ENCODE peak calls at places on chromosomes 6 and 20, in six cellular contexts. One of them, this sample, is unnamed.

GRCh38 chr20:48040051-48040450 is 254.8 kb upstream of the SULF2 start:
- DNase-seq in Peyer's patch: no peak
- DNase-seq in spleen: no peak
- DNase-seq in A549: no peak
- DNase-seq in H54: no peak
- DNase-seq in lower leg skin: no peak
- DNase-seq in this sample: no peak

GRCh38 chr6:136846046-136846445 is 23.7 kb downstream of the PEX7 start:
- DNase-seq in Peyer's patch: no peak
- DNase-seq in H54: no peak
- DNase-seq in A549: peak
- DNase-seq in lower leg skin: no peak
- DNase-seq in spleen: no peak
- DNase-seq in this sample: no peak

GRCh38 chr6:76697585-76697984 is 625.1 kb upstream of the IMPG1 start:
- DNase-seq in lower leg skin: no peak
- DNase-seq in spleen: no peak
- DNase-seq in H54: no peak
- DNase-seq in Peyer's patch: no peak
- DNase-seq in A549: no peak
- DNase-seq in this sample: no peak

GRCh38 chr20:2807019-2807418 is 6.6 kb upstream of the CPXM1 start:
- DNase-seq in H54: no peak
- DNase-seq in spleen: no peak
- DNase-seq in A549: no peak
- DNase-seq in lower leg skin: peak
- DNase-seq in Peyer's patch: no peak
- DNase-seq in this sample: no peak

GRCh38 chr6:127484207-127484858 is 25.1 kb upstream of the KIAA0408 start:
- DNase-seq in Peyer's patch: no peak
- DNase-seq in spleen: no peak
- DNase-seq in lower leg skin: no peak
- DNase-seq in A549: peak
- DNase-seq in H54: no peak
- DNase-seq in this sample: no peak

GRCh38 chr20:258963-259362 is 1.4 kb downstream of the DEFB132 start:
- DNase-seq in lower leg skin: no peak
- DNase-seq in A549: peak
- DNase-seq in Peyer's patch: peak
- DNase-seq in H54: no peak
- DNase-seq in spleen: no peak
- DNase-seq in this sample: no peak

GRCh38 chr20:34512266-34512954 is 3.8 kb upstream of the DYNLRB1 start:
- DNase-seq in spleen: no peak
- DNase-seq in A549: no peak
- DNase-seq in lower leg skin: no peak
- DNase-seq in H54: no peak
- DNase-seq in Peyer's patch: no peak
- DNase-seq in this sample: no peak

GRCh38 chr20:11112837-11113236 is 439.0 kb upstream of the JAG1 start:
- DNase-seq in H54: no peak
- DNase-seq in spleen: no peak
- DNase-seq in A549: no peak
- DNase-seq in Peyer's patch: no peak
- DNase-seq in lower leg skin: no peak
- DNase-seq in this sample: no peak

GRCh38 chr6:150269857-150270223 is 99.0 kb upstream of the IYD start:
- DNase-seq in Peyer's patch: no peak
- DNase-seq in spleen: no peak
- DNase-seq in A549: peak
- DNase-seq in H54: peak
- DNase-seq in lower leg skin: peak
- DNase-seq in this sample: no peak

GRCh38 chr20:10565922-10566897 is 107.6 kb downstream of the JAG1 start:
- DNase-seq in Peyer's patch: no peak
- DNase-seq in H54: no peak
- DNase-seq in spleen: no peak
- DNase-seq in A549: no peak
- DNase-seq in lower leg skin: no peak
- DNase-seq in this sample: no peak

GRCh38 chr6:38174315-38174714 is 354.8 kb downstream of the ZFAND3 start:
- DNase-seq in Peyer's patch: no peak
- DNase-seq in spleen: no peak
- DNase-seq in A549: no peak
- DNase-seq in lower leg skin: no peak
- DNase-seq in H54: no peak
- DNase-seq in this sample: no peak

GRCh38 chr6:124714728-124715127 is 247.5 kb upstream of the RNF217 start:
- DNase-seq in Peyer's patch: no peak
- DNase-seq in spleen: no peak
- DNase-seq in H54: peak
- DNase-seq in lower leg skin: no peak
- DNase-seq in A549: no peak
- DNase-seq in this sample: no peak

GRCh38 chr20:48986899-48987298 is 59.2 kb upstream of the CSE1L start:
- DNase-seq in Peyer's patch: no peak
- DNase-seq in A549: no peak
- DNase-seq in lower leg skin: no peak
- DNase-seq in H54: no peak
- DNase-seq in spleen: no peak
- DNase-seq in this sample: no peak

GRCh38 chr6:141598487-141598886 is 534.2 kb upstream of the GJE1 start:
- DNase-seq in A549: no peak
- DNase-seq in H54: no peak
- DNase-seq in spleen: no peak
- DNase-seq in Peyer's patch: no peak
- DNase-seq in lower leg skin: no peak
- DNase-seq in this sample: no peak

GRCh38 chr20:53917145-53918009 is 153.0 kb downstream of the BCAS1 start:
- DNase-seq in lower leg skin: peak
- DNase-seq in Peyer's patch: peak
- DNase-seq in H54: no peak
- DNase-seq in A549: no peak
- DNase-seq in spleen: peak
- DNase-seq in this sample: peak

GRCh38 chr6:168648240-168648639 is 207.3 kb downstream of the SMOC2 start:
- DNase-seq in lower leg skin: no peak
- DNase-seq in spleen: no peak
- DNase-seq in H54: no peak
- DNase-seq in Peyer's patch: no peak
- DNase-seq in A549: no peak
- DNase-seq in this sample: no peak

GRCh38 chr6:103783344-103783743 is 1076.4 kb downstream of the HACE1 start:
- DNase-seq in A549: no peak
- DNase-seq in H54: no peak
- DNase-seq in Peyer's patch: no peak
- DNase-seq in lower leg skin: no peak
- DNase-seq in spleen: no peak
- DNase-seq in this sample: no peak

GRCh38 chr20:24634855-24635254 is 165.4 kb downstream of the SYNDIG1 start:
- DNase-seq in lower leg skin: peak
- DNase-seq in H54: peak
- DNase-seq in spleen: no peak
- DNase-seq in A549: peak
- DNase-seq in Peyer's patch: no peak
- DNase-seq in this sample: peak

GRCh38 chr6:15510536-15511247 is 152.1 kb downstream of the DTNBP1 start:
- DNase-seq in H54: no peak
- DNase-seq in lower leg skin: no peak
- DNase-seq in Peyer's patch: no peak
- DNase-seq in A549: no peak
- DNase-seq in spleen: peak
- DNase-seq in this sample: no peak

GRCh38 chr20:57559658-57560553 is 1.0 kb upstream of the PCK1 start:
- DNase-seq in Peyer's patch: no peak
- DNase-seq in A549: no peak
- DNase-seq in H54: no peak
- DNase-seq in lower leg skin: no peak
- DNase-seq in spleen: peak
- DNase-seq in this sample: no peak

GRCh38 chr20:57561356-57562279 is 708 bp downstream of the PCK1 start:
- DNase-seq in spleen: peak
- DNase-seq in A549: no peak
- DNase-seq in lower leg skin: no peak
- DNase-seq in H54: no peak
- DNase-seq in Peyer's patch: no peak
- DNase-seq in this sample: no peak

GRCh38 chr20:57558614-57559285 is 2.2 kb upstream of the PCK1 start:
- DNase-seq in Peyer's patch: no peak
- DNase-seq in spleen: peak
- DNase-seq in lower leg skin: no peak
- DNase-seq in H54: no peak
- DNase-seq in A549: no peak
- DNase-seq in this sample: no peak

GRCh38 chr20:57559286-57559627 is 1.7 kb upstream of the PCK1 start:
- DNase-seq in H54: no peak
- DNase-seq in spleen: peak
- DNase-seq in Peyer's patch: no peak
- DNase-seq in A549: no peak
- DNase-seq in lower leg skin: no peak
- DNase-seq in this sample: no peak

GRCh38 chr20:57560554-57561355 is at the start of gene PCK1:
- DNase-seq in Peyer's patch: no peak
- DNase-seq in A549: peak
- DNase-seq in spleen: peak
- DNase-seq in H54: peak
- DNase-seq in lower leg skin: no peak
- DNase-seq in this sample: peak
- TF ChIP-seq POLR2A in Peyer's patch: peak
- TF ChIP-seq POLR2A in A549: no peak
- TF ChIP-seq POLR2A in spleen: no peak
- TF ChIP-seq POLR2A in H54: no peak
- TF ChIP-seq POLR2A in lower leg skin: no peak
- TF ChIP-seq POLR2A in this sample: no peak

DNA sequence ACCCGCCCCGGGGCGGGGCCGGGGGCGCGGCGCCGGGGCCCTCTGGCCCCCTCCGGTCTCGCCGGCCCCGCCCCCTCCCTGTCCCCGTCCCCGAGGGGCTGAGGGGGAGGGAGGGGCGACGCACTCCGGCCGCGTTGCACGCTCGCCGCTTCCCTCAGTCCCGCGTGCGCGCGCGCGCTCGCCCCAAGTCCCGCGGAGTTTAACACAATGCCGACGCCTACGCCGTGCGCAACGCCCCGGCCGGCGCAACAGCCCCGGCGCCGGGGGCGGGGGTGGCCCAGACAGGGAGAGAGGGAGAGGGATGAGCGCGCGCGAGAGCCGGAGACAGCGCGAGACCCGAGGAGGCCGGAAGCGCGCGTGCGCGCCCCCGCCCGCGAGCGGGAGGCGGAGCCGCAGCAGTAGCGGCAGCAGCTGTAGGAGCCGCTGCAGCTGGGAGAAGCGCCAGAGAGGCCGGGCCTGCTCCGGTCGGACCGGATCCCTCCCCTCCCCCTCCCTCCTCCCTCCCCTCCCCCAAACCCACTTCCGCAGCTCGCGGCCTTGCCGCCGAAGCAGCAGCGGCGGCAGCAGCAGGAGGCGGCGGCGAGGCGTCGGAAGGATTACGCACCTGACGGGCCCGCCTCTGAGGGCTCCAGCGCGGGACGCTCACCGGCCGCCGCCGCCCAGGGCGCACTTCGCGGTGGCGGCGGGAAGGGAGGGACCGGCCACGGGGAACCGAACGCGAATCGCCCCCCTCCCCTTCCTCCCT is 911 bp downstream of the ZBTB2 start:
- DNase-seq in spleen: peak
- DNase-seq in lower leg skin: peak
- DNase-seq in A549: peak
- DNase-seq in Peyer's patch: peak
- DNase-seq in H54: peak
- DNase-seq in this sample: peak
- TF ChIP-seq POLR2A in spleen: peak
- TF ChIP-seq POLR2A in lower leg skin: no peak
- TF ChIP-seq POLR2A in A549: peak
- TF ChIP-seq POLR2A in Peyer's patch: peak
- TF ChIP-seq POLR2A in H54: peak
- TF ChIP-seq POLR2A in this sample: peak

DNA sequence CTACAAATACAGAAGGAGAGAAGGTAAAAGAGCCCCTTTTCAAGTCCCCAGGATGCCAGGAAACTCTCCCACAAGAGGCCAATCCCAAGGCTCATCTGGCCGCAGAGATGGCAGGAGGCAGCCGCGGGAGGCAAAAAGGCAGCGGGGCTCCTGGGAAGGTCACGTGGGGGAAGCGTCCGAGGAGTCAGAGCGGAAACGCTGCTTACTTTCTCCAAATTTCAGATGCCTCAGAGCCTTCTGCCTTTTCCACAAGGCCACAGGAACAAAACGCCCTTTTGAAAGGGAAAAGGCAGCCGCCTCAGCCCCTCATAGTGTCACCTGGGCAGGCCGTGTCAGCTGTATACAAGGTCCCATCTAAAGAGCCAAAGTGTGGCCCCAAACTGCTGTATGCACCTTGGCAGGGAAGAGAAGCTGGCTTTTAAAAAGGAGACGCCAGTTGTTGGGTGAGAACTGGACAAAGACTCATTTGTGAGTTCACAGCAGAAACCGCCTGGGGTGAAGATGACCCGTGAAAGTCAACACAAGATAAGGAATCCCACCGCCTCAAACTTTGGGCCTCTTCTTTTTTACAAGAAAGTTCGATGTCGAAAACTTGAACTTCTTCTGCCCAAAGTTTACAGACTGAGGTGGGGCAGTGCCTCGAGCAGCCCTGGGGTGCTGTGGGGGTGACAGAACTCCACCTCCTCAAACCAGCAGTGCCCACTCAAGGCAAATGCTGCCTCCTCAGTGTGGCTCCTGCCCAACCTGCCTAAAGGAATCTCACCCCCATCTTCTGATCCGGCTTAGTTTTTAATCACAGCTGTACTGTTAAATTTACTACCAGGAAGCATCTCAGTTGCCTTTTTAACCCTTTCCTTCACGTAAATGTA is 45.4 kb downstream of the EZR start:
- DNase-seq in H54: no peak
- DNase-seq in lower leg skin: peak
- DNase-seq in Peyer's patch: no peak
- DNase-seq in A549: no peak
- DNase-seq in spleen: no peak
- DNase-seq in this sample: no peak
- TF ChIP-seq POLR2A in H54: no peak
- TF ChIP-seq POLR2A in lower leg skin: no peak
- TF ChIP-seq POLR2A in Peyer's patch: no peak
- TF ChIP-seq POLR2A in A549: no peak
- TF ChIP-seq POLR2A in spleen: no peak
- TF ChIP-seq POLR2A in this sample: no peak

GRCh38 chr20:36465109-36466080 is 75.9 kb upstream of the MYL9 start:
- DNase-seq in Peyer's patch: no peak
- DNase-seq in lower leg skin: peak
- DNase-seq in spleen: no peak
- DNase-seq in H54: peak
- DNase-seq in A549: peak
- DNase-seq in this sample: peak

GRCh38 chr20:36463212-36464061 is 77.9 kb upstream of the MYL9 start:
- DNase-seq in Peyer's patch: no peak
- DNase-seq in H54: no peak
- DNase-seq in A549: no peak
- DNase-seq in lower leg skin: no peak
- DNase-seq in spleen: no peak
- DNase-seq in this sample: no peak

GRCh38 chr20:36460648-36461599 is 80.4 kb upstream of the MYL9 start:
- DNase-seq in Peyer's patch: peak
- DNase-seq in spleen: peak
- DNase-seq in A549: peak
- DNase-seq in lower leg skin: peak
- DNase-seq in H54: peak
- DNase-seq in this sample: peak

GRCh38 chr20:36462440-36463211 is 78.7 kb upstream of the MYL9 start:
- DNase-seq in spleen: peak
- DNase-seq in H54: no peak
- DNase-seq in lower leg skin: peak
- DNase-seq in A549: no peak
- DNase-seq in Peyer's patch: peak
- DNase-seq in this sample: peak

GRCh38 chr20:36461600-36462439 is 79.5 kb upstream of the MYL9 start:
- DNase-seq in spleen: peak
- DNase-seq in lower leg skin: peak
- DNase-seq in A549: no peak
- DNase-seq in H54: no peak
- DNase-seq in Peyer's patch: peak
- DNase-seq in this sample: peak
- TF ChIP-seq POLR2A in spleen: no peak
- TF ChIP-seq POLR2A in lower leg skin: no peak
- TF ChIP-seq POLR2A in A549: no peak
- TF ChIP-seq POLR2A in H54: no peak
- TF ChIP-seq POLR2A in Peyer's patch: peak
- TF ChIP-seq POLR2A in this sample: no peak

This sample was measured in uterus.